ENCODE peak calls at places on chromosomes 1 and 21, in seven cellular contexts. W, N, E, T, Q, J and B are unnamed samples.

GRCh38 chr1:201213926-201214325 is 23.3 kb downstream of the IGFN1 start:
- DNase-seq in Q (no peak), E (no peak), T (no peak), N (no peak), W (no peak), J (no peak), B (no peak)

GRCh38 chr1:243336163-243336562 is 80.3 kb downstream of the SDCCAG8 start:
- DNase-seq in Q (no peak), E (no peak), J (no peak), T (no peak), W (no peak), N (no peak), B (no peak)

GRCh38 chr1:31626451-31627202 is 9.1 kb downstream of the HCRTR1 start:
- DNase-seq in J (no peak), T (no peak), Q (no peak), N (no peak), E (no peak), W (peak; percentile 29), B (no peak)

GRCh38 chr21:18547347-18547746 is 143.8 kb upstream of the TMPRSS15 start:
- DNase-seq in E (no peak), T (no peak), Q (no peak), W (no peak), N (no peak), J (no peak), B (no peak)

GRCh38 chr1:228315945-228316588 is 90.6 kb downstream of the TRIM11 start:
- DNase-seq in W (no peak), N (no peak), Q (no peak), J (no peak), E (no peak), T (no peak), B (no peak)

GRCh38 chr21:25283720-25284119 is 323.6 kb downstream of the MRPL39 start:
- DNase-seq in Q (no peak), T (peak; percentile 7), J (no peak), W (peak; percentile 56), E (peak; percentile 2), N (no peak), B (no peak)

GRCh38 chr21:39003982-39004775 is 179.1 kb downstream of the PSMG1 start:
- DNase-seq in W (peak; percentile 89), Q (no peak), N (peak; percentile 24), T (no peak), J (no peak), E (no peak), B (no peak)

GRCh38 chr1:62209931-62210595 is 15.4 kb downstream of the L1TD1 start:
- DNase-seq in J (no peak), T (no peak), E (no peak), N (no peak), Q (no peak), W (no peak), B (no peak)

GRCh38 chr1:186550832-186551231 is 89.9 kb upstream of the PDC start:
- DNase-seq in Q (no peak), T (no peak), J (no peak), W (no peak), N (no peak), E (no peak), B (no peak)

GRCh38 chr21:18030248-18030647 is 211.1 kb upstream of the C21orf91 start:
- DNase-seq in N (no peak), T (no peak), W (no peak), Q (no peak), E (no peak), J (peak; percentile 8), B (no peak)

GRCh38 chr1:1665815-1666251 is 7.0 kb upstream of the CDK11B start:
- DNase-seq in E (no peak), N (no peak), J (no peak), W (no peak), T (no peak), Q (no peak), B (no peak)

GRCh38 chr1:245645894-245646293 is 491.1 kb downstream of the KIF26B start:
- DNase-seq in W (no peak), N (no peak), T (no peak), J (peak; percentile 44), E (no peak), Q (no peak), B (no peak)

GRCh38 chr1:2582401-2582800 is 4.2 kb upstream of the PRXL2B start:
- DNase-seq in Q (no peak), E (no peak), W (no peak), T (no peak), J (no peak), N (no peak), B (no peak)

GRCh38 chr1:14549897-14550635 is 48.4 kb upstream of the KAZN start:
- DNase-seq in E (no peak), N (peak; percentile 45), J (no peak), W (no peak), Q (no peak), T (no peak), B (no peak)

GRCh38 chr21:31752352-31752751 is 20.4 kb upstream of the SCAF4 start:
- DNase-seq in N (no peak), W (peak; percentile 45), E (no peak), J (no peak), T (no peak), Q (no peak), B (no peak)

GRCh38 chr1:42340093-42340492 is 5.1 kb upstream of the FOXJ3 start:
- DNase-seq in Q (no peak), W (peak; percentile 16), N (peak; percentile 99), E (no peak), J (no peak), T (no peak), B (no peak)

GRCh38 chr1:46817814-46818213 is 19.0 kb downstream of the CYP4B1 start:
- DNase-seq in N (no peak), E (no peak), T (no peak), W (no peak), J (no peak), Q (no peak), B (no peak)

GRCh38 chr21:35563885-35564451 is 496.4 kb downstream of the SETD4 start:
- DNase-seq in N (peak; percentile 80), J (no peak), Q (peak; percentile 27), T (peak; percentile 77), W (peak; percentile 91), E (peak; percentile 97), B (no peak)

GRCh38 chr1:25037174-25038074 is 107.3 kb upstream of the RUNX3 start:
- DNase-seq in J (no peak), T (no peak), Q (no peak), W (peak; percentile 13), N (no peak), E (no peak), B (no peak)

GRCh38 chr1:190176776-190177175 is 300.9 kb downstream of the BRINP3 start:
- DNase-seq in E (no peak), W (peak; percentile 73), J (no peak), Q (no peak), N (no peak), T (no peak), B (no peak)

GRCh38 chr1:6985528-6986276 is 200.4 kb downstream of the CAMTA1 start:
- DNase-seq in W (no peak), E (no peak), N (no peak), Q (no peak), J (no peak), T (no peak), B (no peak)

GRCh38 chr1:24805534-24806301 is 60.5 kb downstream of the CLIC4 start:
- DNase-seq in T (peak; percentile 42), J (no peak), Q (no peak), W (peak; percentile 89), N (no peak), E (peak; percentile 13), B (no peak)

GRCh38 chr1:155499953-155500621 is 62.5 kb downstream of the ASH1L start:
- DNase-seq in E (no peak), Q (no peak), J (peak; percentile 64), T (no peak), N (peak; percentile 10), W (no peak), B (no peak)

GRCh38 chr1:91831132-91831930 is 54.6 kb downstream of the TGFBR3 start:
- DNase-seq in E (no peak), N (no peak), T (no peak), J (no peak), Q (no peak), W (peak; percentile 86), B (no peak)

GRCh38 chr1:9250586-9251381 is 16.2 kb downstream of the H6PD start:
- DNase-seq in J (no peak), T (no peak), N (no peak), W (peak; percentile 21), E (no peak), Q (no peak), B (no peak)

GRCh38 chr1:7429290-7429689 is 341.8 kb upstream of the VAMP3 start:
- DNase-seq in Q (no peak), J (no peak), T (no peak), N (no peak), E (no peak), W (no peak), B (no peak)

GRCh38 chr1:196152975-196153374 is 455.3 kb downstream of the KCNT2 start:
- DNase-seq in J (peak; percentile 1), T (no peak), W (no peak), N (no peak), Q (no peak), E (no peak), B (no peak)

GRCh38 chr1:224637510-224637909 is 21.4 kb downstream of the CNIH3 start:
- DNase-seq in Q (no peak), W (peak; percentile 95), J (no peak), T (peak; percentile 83), E (no peak), N (no peak), B (no peak)

GRCh38 chr1:167720965-167721616 is 691 bp upstream of the MPZL1 start:
- DNase-seq in Q (peak; percentile 62), N (no peak), E (peak; percentile 29), W (peak; percentile 68), T (no peak), J (no peak), B (no peak)

GRCh38 chr1:181173761-181174371 is 85.4 kb downstream of the IER5 start:
- DNase-seq in J (no peak), T (no peak), W (no peak), Q (no peak), N (no peak), E (no peak), B (no peak)

GRCh38 chr1:235852887-235853286 is 13.8 kb downstream of the LYST start:
- DNase-seq in Q (no peak), T (no peak), E (no peak), W (no peak), N (no peak), J (no peak), B (no peak)

GRCh38 chr1:55214903-55215193 is 316 bp downstream of the USP24 start:
- DNase-seq in T (no peak), J (no peak), E (no peak), W (peak; percentile 49), Q (peak; percentile 74), N (no peak), B (peak; percentile 62)

GRCh38 chr1:58649555-58649954 is 50.3 kb downstream of the MYSM1 start:
- DNase-seq in J (no peak), N (no peak), W (no peak), Q (no peak), E (no peak), T (no peak), B (no peak)

GRCh38 chr1:24988560-24988912 is 58.5 kb upstream of the RUNX3 start:
- DNase-seq in W (no peak), E (no peak), T (no peak), N (no peak), J (no peak), Q (no peak), B (no peak)

GRCh38 chr1:201119206-201119814 is 7.1 kb upstream of the CACNA1S start:
- DNase-seq in E (no peak), T (no peak), W (peak; percentile 36), Q (peak; percentile 13), J (no peak), N (no peak), B (no peak)

GRCh38 chr1:183417691-183418491 is at the start of gene NMNAT2:
- DNase-seq in J (no peak), W (peak; percentile 25), N (peak; percentile 19), Q (peak; percentile 24), E (no peak), T (no peak), B (no peak)

GRCh38 chr21:26448751-26449150 is 124.3 kb downstream of the CYYR1 start:
- DNase-seq in J (no peak), N (no peak), Q (no peak), E (no peak), W (no peak), T (no peak), B (no peak)